ENCODE peak calls at places on chromosomes 12 and 14, in five cellular contexts. One of them, this sample, is unnamed.

GRCh38 chr12:79769860-79770485 is 79.2 kb upstream of the PAWR start:
- DNase-seq in AG09319: no peak
- DNase-seq in Calu3: no peak
- DNase-seq in GM20000: no peak
- DNase-seq in retinal pigment epithelial cell: no peak
- DNase-seq in this sample: no peak

GRCh38 chr12:116806845-116807440 is 68.8 kb downstream of the RNFT2 start:
- DNase-seq in retinal pigment epithelial cell: no peak
- DNase-seq in Calu3: no peak
- DNase-seq in AG09319: no peak
- DNase-seq in GM20000: no peak
- DNase-seq in this sample: no peak

GRCh38 chr12:42140901-42141300 is 3.8 kb downstream of the GXYLT1 start:
- DNase-seq in retinal pigment epithelial cell: no peak
- DNase-seq in Calu3: peak
- DNase-seq in AG09319: no peak
- DNase-seq in GM20000: no peak
- DNase-seq in this sample: no peak

GRCh38 chr14:105176513-105176912 is 4.6 kb downstream of the NUDT14 start:
- DNase-seq in AG09319: no peak
- DNase-seq in Calu3: no peak
- DNase-seq in retinal pigment epithelial cell: no peak
- DNase-seq in GM20000: no peak
- DNase-seq in this sample: no peak

GRCh38 chr12:3538691-3539030 is 47.7 kb downstream of the PRMT8 start:
- DNase-seq in AG09319: no peak
- DNase-seq in retinal pigment epithelial cell: no peak
- DNase-seq in GM20000: no peak
- DNase-seq in Calu3: no peak
- DNase-seq in this sample: no peak

GRCh38 chr14:68464716-68465115 is 328.2 kb downstream of the ZFP36L1 start:
- DNase-seq in AG09319: no peak
- DNase-seq in Calu3: no peak
- DNase-seq in GM20000: no peak
- DNase-seq in retinal pigment epithelial cell: no peak
- DNase-seq in this sample: no peak

GRCh38 chr12:3034067-3034750 is 43.0 kb upstream of the TSPAN9 start:
- DNase-seq in AG09319: peak
- DNase-seq in retinal pigment epithelial cell: no peak
- DNase-seq in Calu3: peak
- DNase-seq in GM20000: peak
- DNase-seq in this sample: peak

GRCh38 chr14:32727827-32728226 is 210.9 kb upstream of the NPAS3 start:
- DNase-seq in Calu3: no peak
- DNase-seq in GM20000: no peak
- DNase-seq in AG09319: no peak
- DNase-seq in retinal pigment epithelial cell: no peak
- DNase-seq in this sample: no peak

GRCh38 chr14:75278422-75279152 is at the start of gene FOS:
- DNase-seq in retinal pigment epithelial cell: peak
- DNase-seq in GM20000: peak
- DNase-seq in Calu3: peak
- DNase-seq in AG09319: peak
- DNase-seq in this sample: peak

GRCh38 chr14:71244341-71244740 is 337.1 kb downstream of the PCNX1 start:
- DNase-seq in AG09319: no peak
- DNase-seq in retinal pigment epithelial cell: no peak
- DNase-seq in Calu3: no peak
- DNase-seq in GM20000: no peak
- DNase-seq in this sample: no peak

GRCh38 chr14:105169776-105170655 is 1.4 kb upstream of the JAG2 start:
- DNase-seq in GM20000: no peak
- DNase-seq in AG09319: no peak
- DNase-seq in Calu3: no peak
- DNase-seq in retinal pigment epithelial cell: no peak
- DNase-seq in this sample: no peak

GRCh38 chr14:71692496-71692895 is 239.7 kb upstream of the RGS6 start:
- DNase-seq in AG09319: no peak
- DNase-seq in Calu3: no peak
- DNase-seq in retinal pigment epithelial cell: no peak
- DNase-seq in GM20000: no peak
- DNase-seq in this sample: no peak

GRCh38 chr12:101566318-101566717 is 28.5 kb upstream of the MYBPC1 start:
- DNase-seq in GM20000: no peak
- DNase-seq in retinal pigment epithelial cell: no peak
- DNase-seq in Calu3: peak
- DNase-seq in AG09319: no peak
- DNase-seq in this sample: no peak

GRCh38 chr12:114777052-114777451 is 93.1 kb upstream of the TBX3 start:
- DNase-seq in Calu3: no peak
- DNase-seq in AG09319: no peak
- DNase-seq in retinal pigment epithelial cell: no peak
- DNase-seq in GM20000: no peak
- DNase-seq in this sample: no peak

GRCh38 chr14:21796912-21797311 is 123.3 kb upstream of the OR4E1 start:
- DNase-seq in AG09319: no peak
- DNase-seq in retinal pigment epithelial cell: no peak
- DNase-seq in Calu3: no peak
- DNase-seq in GM20000: no peak
- DNase-seq in this sample: no peak

GRCh38 chr12:76020731-76021672 is 10.6 kb downstream of the PHLDA1 start:
- DNase-seq in retinal pigment epithelial cell: peak
- DNase-seq in GM20000: peak
- DNase-seq in AG09319: peak
- DNase-seq in Calu3: peak
- DNase-seq in this sample: peak

GRCh38 chr12:58966939-58967338 is 46.6 kb upstream of the LRIG3 start:
- DNase-seq in retinal pigment epithelial cell: no peak
- DNase-seq in Calu3: no peak
- DNase-seq in GM20000: no peak
- DNase-seq in AG09319: no peak
- DNase-seq in this sample: no peak

GRCh38 chr14:100067971-100068959 is 3.0 kb downstream of the EVL start:
- DNase-seq in AG09319: no peak
- DNase-seq in retinal pigment epithelial cell: no peak
- DNase-seq in Calu3: peak
- DNase-seq in GM20000: peak
- DNase-seq in this sample: peak

GRCh38 chr12:64103821-64104220 is 118.3 kb downstream of the KICS2 start:
- DNase-seq in retinal pigment epithelial cell: no peak
- DNase-seq in AG09319: no peak
- DNase-seq in Calu3: no peak
- DNase-seq in GM20000: no peak
- DNase-seq in this sample: no peak

GRCh38 chr14:64501326-64502171 is 2.1 kb downstream of the ZBTB25 start:
- DNase-seq in GM20000: no peak
- DNase-seq in retinal pigment epithelial cell: no peak
- DNase-seq in Calu3: peak
- DNase-seq in AG09319: no peak
- DNase-seq in this sample: no peak

GRCh38 chr14:77212933-77213656 is 31.5 kb downstream of the TMEM63C start:
- DNase-seq in GM20000: peak
- DNase-seq in retinal pigment epithelial cell: peak
- DNase-seq in AG09319: no peak
- DNase-seq in Calu3: peak
- DNase-seq in this sample: peak
- TF ChIP-seq CTCF in GM20000: peak
- TF ChIP-seq CTCF in retinal pigment epithelial cell: peak
- TF ChIP-seq CTCF in AG09319: peak
- TF ChIP-seq CTCF in Calu3: peak
- TF ChIP-seq CTCF in this sample: peak

GRCh38 chr12:132429932-132430643 is 59.9 kb upstream of the FBRSL1 start:
- DNase-seq in Calu3: peak
- DNase-seq in GM20000: peak
- DNase-seq in retinal pigment epithelial cell: no peak
- DNase-seq in AG09319: no peak
- DNase-seq in this sample: peak
- TF ChIP-seq CTCF in Calu3: no peak
- TF ChIP-seq CTCF in GM20000: no peak
- TF ChIP-seq CTCF in retinal pigment epithelial cell: no peak
- TF ChIP-seq CTCF in AG09319: no peak
- TF ChIP-seq CTCF in this sample: no peak

DNA sequence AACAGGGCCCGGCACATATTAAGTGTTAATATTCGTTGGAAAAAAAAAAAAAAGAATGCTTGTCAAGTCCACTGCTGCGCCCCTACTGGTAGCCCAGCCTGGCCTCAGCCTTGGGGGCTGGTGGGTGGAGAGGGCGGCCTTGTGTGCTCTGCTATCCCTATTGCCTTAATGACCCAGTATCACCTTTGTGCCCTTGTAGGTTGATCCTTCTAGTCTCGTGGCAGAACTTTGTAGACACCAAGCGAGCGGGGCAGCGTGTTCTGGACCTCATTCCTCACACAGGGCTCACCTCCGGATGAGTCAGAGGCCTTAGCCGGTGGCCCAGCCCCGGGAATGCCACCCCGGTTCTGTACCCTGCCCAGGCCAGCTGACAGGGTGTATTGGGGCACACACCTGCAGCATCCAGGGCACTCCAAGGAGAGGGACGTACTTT is 1.8 kb upstream of the RCOR1 start:
- DNase-seq in retinal pigment epithelial cell: no peak
- DNase-seq in AG09319: no peak
- DNase-seq in Calu3: peak
- DNase-seq in GM20000: no peak
- DNase-seq in this sample: no peak
- TF ChIP-seq CTCF in retinal pigment epithelial cell: peak
- TF ChIP-seq CTCF in AG09319: peak
- TF ChIP-seq CTCF in Calu3: peak
- TF ChIP-seq CTCF in GM20000: peak
- TF ChIP-seq CTCF in this sample: peak

DNA sequence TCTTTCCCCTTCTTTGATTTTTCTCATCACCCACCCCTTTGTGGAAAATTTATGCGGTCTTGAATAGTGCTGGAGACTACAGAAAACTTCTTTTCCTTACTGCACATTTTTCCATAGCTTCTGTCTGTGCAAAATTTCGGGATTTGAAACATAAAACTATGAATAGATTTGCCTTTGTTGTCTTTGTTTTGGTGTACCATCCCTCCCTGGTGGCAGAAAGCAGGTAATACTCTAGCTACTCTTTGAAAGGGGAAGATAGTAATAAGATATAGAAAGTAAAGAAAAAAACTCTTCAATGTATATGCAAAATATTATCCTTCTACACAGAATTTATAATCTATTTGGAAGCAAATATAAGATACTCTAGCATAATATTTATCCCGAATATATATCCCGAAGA is 79.1 kb upstream of the LMO3 start:
- DNase-seq in AG09319: no peak
- DNase-seq in GM20000: no peak
- DNase-seq in Calu3: no peak
- DNase-seq in retinal pigment epithelial cell: no peak
- DNase-seq in this sample: no peak
- TF ChIP-seq CTCF in AG09319: peak
- TF ChIP-seq CTCF in GM20000: no peak
- TF ChIP-seq CTCF in Calu3: no peak
- TF ChIP-seq CTCF in retinal pigment epithelial cell: peak
- TF ChIP-seq CTCF in this sample: peak

DNA sequence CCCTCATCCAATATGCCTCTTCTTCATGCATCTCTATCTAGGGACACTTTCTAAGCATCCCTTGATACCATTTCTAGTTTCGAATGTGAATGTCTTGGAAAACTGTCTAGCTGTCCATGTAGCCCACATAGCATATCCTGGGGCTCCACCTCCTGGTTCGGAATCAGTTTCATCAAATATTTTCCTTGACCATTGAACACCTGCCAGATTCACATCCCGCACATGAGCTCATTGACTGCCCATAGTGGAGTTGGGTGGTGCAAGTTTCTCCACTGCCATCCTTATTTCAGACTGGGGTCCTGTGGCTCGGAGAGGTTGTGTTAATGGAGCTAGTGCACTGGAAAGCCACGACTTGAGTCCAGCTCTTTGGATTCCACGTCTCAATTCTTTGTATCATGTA is 58.6 kb upstream of the TMEM263 start:
- DNase-seq in GM20000: no peak
- DNase-seq in Calu3: peak
- DNase-seq in retinal pigment epithelial cell: no peak
- DNase-seq in AG09319: no peak
- DNase-seq in this sample: no peak
- TF ChIP-seq CTCF in GM20000: no peak
- TF ChIP-seq CTCF in Calu3: no peak
- TF ChIP-seq CTCF in retinal pigment epithelial cell: peak
- TF ChIP-seq CTCF in AG09319: no peak
- TF ChIP-seq CTCF in this sample: no peak

DNA sequence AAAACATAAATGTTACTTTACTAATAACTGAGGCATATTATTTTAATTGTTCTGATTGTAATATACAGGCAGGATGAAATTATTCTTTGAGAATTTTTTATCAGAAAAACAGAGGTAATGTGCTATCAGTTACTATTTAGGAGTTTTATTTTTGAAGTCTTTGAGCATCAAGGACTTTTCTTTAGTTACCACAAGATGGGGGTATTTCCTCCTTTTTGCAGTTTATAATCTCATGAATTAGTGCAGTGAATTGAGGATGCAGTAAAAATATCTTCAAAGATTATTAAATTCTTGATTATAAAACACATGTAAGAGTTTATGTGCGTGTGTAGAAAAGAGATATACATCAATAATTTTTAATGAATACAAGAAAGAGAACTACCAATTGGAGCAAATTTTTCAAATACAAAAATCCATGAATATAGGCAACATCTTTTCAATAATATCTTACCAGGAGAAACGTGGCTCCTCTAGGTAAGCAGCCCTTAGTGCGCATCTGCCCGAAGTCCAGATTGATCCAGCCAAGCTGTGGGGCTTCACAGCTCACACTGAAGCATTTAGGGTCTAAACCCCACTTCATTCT is 71.6 kb downstream of the ERGIC2 start:
- DNase-seq in GM20000: no peak
- DNase-seq in Calu3: no peak
- DNase-seq in retinal pigment epithelial cell: no peak
- DNase-seq in AG09319: no peak
- DNase-seq in this sample: no peak
- TF ChIP-seq CTCF in GM20000: no peak
- TF ChIP-seq CTCF in Calu3: no peak
- TF ChIP-seq CTCF in retinal pigment epithelial cell: peak
- TF ChIP-seq CTCF in AG09319: peak
- TF ChIP-seq CTCF in this sample: peak

GRCh38 chr12:103745962-103746361 is 95.1 kb downstream of the NT5DC3 start:
- DNase-seq in AG09319: no peak
- DNase-seq in GM20000: no peak
- DNase-seq in retinal pigment epithelial cell: no peak
- DNase-seq in Calu3: no peak
- DNase-seq in this sample: no peak
- TF ChIP-seq CTCF in AG09319: no peak
- TF ChIP-seq CTCF in GM20000: no peak
- TF ChIP-seq CTCF in retinal pigment epithelial cell: no peak
- TF ChIP-seq CTCF in Calu3: no peak
- TF ChIP-seq CTCF in this sample: no peak

GRCh38 chr12:54958048-54958658 is 26.4 kb downstream of the TESPA1 start:
- DNase-seq in GM20000: peak
- DNase-seq in AG09319: peak
- DNase-seq in Calu3: peak
- DNase-seq in retinal pigment epithelial cell: peak
- DNase-seq in this sample: peak
- TF ChIP-seq CTCF in GM20000: peak
- TF ChIP-seq CTCF in AG09319: peak
- TF ChIP-seq CTCF in Calu3: peak
- TF ChIP-seq CTCF in retinal pigment epithelial cell: peak
- TF ChIP-seq CTCF in this sample: peak

This sample was measured in GM10248.